ENCODE peak calls at places on chromosomes 5 and 9, in eight cellular contexts. S is heart left ventricle; M is A549; X is AG04450; B is CD4-positive, alpha-beta T cell; Z is foreskin fibroblast; Q is endothelial cell; A is progenitor cell of endocrine pancreas. V is an unnamed sample.

GRCh38 chr5:44951371-44951770 is 142.6 kb downstream of the MRPS30 start:
- DNase-seq in X (no peak), A (no peak), Z (no peak), M (no peak), Q (no peak), B (no peak), S (no peak), V (no peak)

GRCh38 chr5:93277001-93277400 is 304.0 kb downstream of the NR2F1-AS1 start:
- DNase-seq in Z (no peak), X (no peak), Q (no peak), M (no peak), S (no peak), A (no peak), B (no peak), V (no peak)

GRCh38 chr5:179878222-179879002 is 19.8 kb upstream of the MRNIP start:
- DNase-seq in S (peak; percentile 18), Z (no peak), Q (no peak), X (no peak), B (no peak), A (no peak), M (no peak), V (no peak)

GRCh38 chr5:88377705-88378656 is 109.3 kb upstream of the TMEM161B start:
- DNase-seq in A (no peak), S (no peak), X (no peak), B (no peak), Z (no peak), Q (no peak), M (no peak), V (no peak)

GRCh38 chr9:37284631-37285030 is 137.9 kb upstream of the GRHPR start:
- DNase-seq in M (no peak), X (no peak), Q (no peak), A (no peak), B (no peak), Z (no peak), S (no peak), V (no peak)

GRCh38 chr9:116190997-116191396 is 37.4 kb downstream of the PAPPA start:
- DNase-seq in B (no peak), M (peak; percentile 17), Q (no peak), A (no peak), S (no peak), X (peak; percentile 36), Z (peak; percentile 92), V (peak; percentile 31)

GRCh38 chr9:37641331-37641730 is 9.4 kb upstream of the FRMPD1 start:
- DNase-seq in S (no peak), B (no peak), Z (no peak), A (no peak), M (no peak), Q (no peak), X (no peak), V (no peak)

GRCh38 chr5:56669534-56670483 is 145.5 kb upstream of the MAP3K1 start:
- DNase-seq in S (peak; percentile 61), Z (peak; percentile 57), B (no peak), X (no peak), Q (no peak), M (no peak), A (no peak), V (no peak)

GRCh38 chr5:37792976-37793328 is 46.9 kb downstream of the GDNF start:
- DNase-seq in A (no peak), S (no peak), Q (no peak), B (no peak), M (no peak), Z (peak; percentile 79), X (peak; percentile 53), V (peak; percentile 49)

GRCh38 chr5:130166839-130167490 is 262.7 kb downstream of the CHSY3 start:
- DNase-seq in X (no peak), Q (no peak), B (no peak), S (no peak), A (no peak), M (no peak), Z (no peak), V (no peak)

GRCh38 chr5:148805323-148806290 is 20.8 kb upstream of the ADRB2 start:
- DNase-seq in X (no peak), B (no peak), Q (no peak), M (no peak), Z (peak; percentile 52), A (no peak), S (peak; percentile 81), V (no peak)

GRCh38 chr9:117725426-117725887 is 21.3 kb downstream of the TLR4 start:
- DNase-seq in A (no peak), Z (no peak), Q (no peak), X (no peak), B (no peak), M (no peak), S (no peak), V (no peak)

GRCh38 chr5:36272136-36272665 is 29.5 kb downstream of the RANBP3L start:
- DNase-seq in X (no peak), S (no peak), B (no peak), M (no peak), A (no peak), Q (no peak), Z (no peak), V (no peak)

GRCh38 chr9:34991833-34992375 is 2.4 kb downstream of the DNAJB5 start:
- DNase-seq in Z (no peak), B (no peak), Q (no peak), A (peak; percentile 27), X (no peak), M (no peak), S (peak; percentile 78), V (no peak)

GRCh38 chr5:95110112-95110511 is 174.8 kb downstream of the MCTP1 start:
- DNase-seq in Z (no peak), M (no peak), B (no peak), Q (no peak), S (no peak), X (no peak), A (no peak), V (no peak)
- TF ChIP-seq CTCF in Z (no peak), M (no peak), B (no peak), Q (no peak), S (no peak), X (no peak), A (no peak), V (no peak)

DNA sequence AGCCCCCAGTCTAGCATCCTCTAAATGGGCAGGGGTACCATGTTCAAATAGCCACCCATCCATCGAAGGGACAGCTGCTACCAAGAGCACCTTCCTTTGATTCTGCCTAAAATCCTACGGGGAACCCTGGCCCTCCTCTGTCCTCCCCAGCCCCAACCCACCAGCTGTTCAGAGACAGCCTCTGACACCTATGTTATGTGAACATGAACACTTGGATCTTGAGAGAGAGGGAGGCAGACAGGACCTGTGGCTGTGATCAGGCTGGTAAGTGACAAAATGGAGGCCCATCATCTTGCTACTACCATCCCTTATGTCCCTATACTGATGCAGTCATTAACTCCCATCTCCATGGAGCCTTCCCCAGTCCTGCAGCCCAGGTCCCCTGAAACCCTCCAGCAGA is 8.2 kb downstream of the SLC23A1 start:
- DNase-seq in Q (no peak), M (no peak), B (no peak), A (no peak), S (no peak), X (no peak), Z (no peak), V (no peak)
- TF ChIP-seq CTCF in Q (no peak), M (no peak), B (no peak), A (no peak), S (no peak), X (no peak), Z (no peak), V (no peak)

GRCh38 chr9:110688329-110688728 is 19.7 kb downstream of the MUSK start:
- DNase-seq in B (no peak), X (no peak), M (no peak), A (no peak), S (no peak), Q (no peak), Z (no peak), V (no peak)
- TF ChIP-seq CTCF in B (no peak), X (no peak), M (no peak), A (no peak), S (no peak), Q (no peak), Z (no peak), V (no peak)

GRCh38 chr9:6944896-6945295 is 187.1 kb downstream of the KDM4C start:
- DNase-seq in Z (peak; percentile 52), Q (no peak), A (no peak), B (no peak), X (no peak), M (no peak), S (no peak), V (no peak)

GRCh38 chr9:6945871-6946270 is 188.1 kb downstream of the KDM4C start:
- DNase-seq in Q (no peak), B (no peak), M (no peak), S (no peak), A (no peak), Z (no peak), X (no peak), V (no peak)

GRCh38 chr9:6943293-6943692 is 185.5 kb downstream of the KDM4C start:
- DNase-seq in M (no peak), Q (no peak), Z (no peak), X (no peak), B (no peak), S (no peak), A (no peak), V (no peak)

GRCh38 chr9:6942406-6942805 is 184.6 kb downstream of the KDM4C start:
- DNase-seq in A (no peak), M (no peak), Q (no peak), Z (no peak), S (no peak), X (no peak), B (no peak), V (no peak)

GRCh38 chr9:6944093-6944551 is 186.3 kb downstream of the KDM4C start:
- DNase-seq in M (no peak), X (no peak), A (no peak), Z (peak; percentile 53), Q (no peak), B (no peak), S (no peak), V (no peak)
- TF ChIP-seq CTCF in M (peak; percentile 17), X (no peak), A (no peak), Z (no peak), Q (no peak), B (no peak), S (peak; percentile 22), V (no peak)

GRCh38 chr9:129486496-129487306 is 134.2 kb downstream of the C9orf50 start:
- DNase-seq in B (no peak), M (no peak), A (no peak), S (peak; percentile 93), Q (no peak), Z (peak; percentile 83), X (no peak), V (peak; percentile 72)
- TF ChIP-seq CTCF in B (no peak), M (no peak), A (no peak), S (no peak), Q (no peak), Z (no peak), X (no peak), V (no peak)

GRCh38 chr9:7303932-7304331 is 495.6 kb downstream of the DMAC1 start:
- DNase-seq in S (no peak), B (no peak), A (no peak), X (no peak), M (no peak), Q (no peak), Z (no peak), V (no peak)
- TF ChIP-seq CTCF in S (no peak), B (no peak), A (no peak), X (no peak), M (no peak), Q (no peak), Z (no peak), V (no peak)

GRCh38 chr5:177516601-177517568 is at the start of gene DDX41:
- DNase-seq in S (peak; percentile 99), Z (peak; percentile 99), M (peak; percentile 98), Q (peak; percentile 91), B (peak; percentile 94), X (peak; percentile 98), A (peak; percentile 88), V (peak; percentile 98)
- TF ChIP-seq CTCF in S (no peak), Z (no peak), M (no peak), Q (no peak), B (no peak), X (peak; percentile 11), A (no peak), V (peak; percentile 24)

GRCh38 chr5:168007286-168007685 is 284.2 kb upstream of the WWC1 start:
- DNase-seq in Q (no peak), S (no peak), A (no peak), M (no peak), Z (no peak), X (no peak), B (no peak), V (no peak)
- TF ChIP-seq CTCF in Q (no peak), S (no peak), A (no peak), M (no peak), Z (no peak), X (no peak), B (no peak), V (no peak)

V was measured in BJ.